ENCODE peak calls at places on chromosomes 3 and 15, in five cellular contexts. One of them, this sample, is unnamed.

GRCh38 chr3:31699309-31699953 is 166.7 kb downstream of the STT3B start:
- DNase-seq in ovary: no peak
- DNase-seq in A549: peak
- DNase-seq in stomach: no peak
- DNase-seq in IMR-90: no peak
- DNase-seq in this sample: no peak

GRCh38 chr3:120177151-120177550 is 82.9 kb upstream of the GSK3B start:
- DNase-seq in ovary: no peak
- DNase-seq in A549: peak
- DNase-seq in stomach: no peak
- DNase-seq in IMR-90: peak
- DNase-seq in this sample: no peak

GRCh38 chr3:99850608-99851007 is 32.9 kb downstream of the CMSS1 start:
- DNase-seq in ovary: no peak
- DNase-seq in A549: no peak
- DNase-seq in stomach: no peak
- DNase-seq in IMR-90: no peak
- DNase-seq in this sample: no peak

GRCh38 chr15:73387507-73388255 is 18.9 kb upstream of the HCN4 start:
- DNase-seq in ovary: no peak
- DNase-seq in A549: no peak
- DNase-seq in stomach: no peak
- DNase-seq in IMR-90: peak
- DNase-seq in this sample: no peak

GRCh38 chr15:93438310-93438709 is 349.3 kb upstream of the RGMA start:
- DNase-seq in ovary: no peak
- DNase-seq in A549: no peak
- DNase-seq in stomach: no peak
- DNase-seq in IMR-90: no peak
- DNase-seq in this sample: no peak

GRCh38 chr3:13655074-13655913 is 106.4 kb downstream of the FBLN2 start:
- DNase-seq in ovary: no peak
- DNase-seq in A549: peak
- DNase-seq in stomach: peak
- DNase-seq in IMR-90: peak
- DNase-seq in this sample: no peak

GRCh38 chr15:78873796-78874761 is 1.4 kb downstream of the MORF4L1 start:
- DNase-seq in ovary: no peak
- DNase-seq in A549: peak
- DNase-seq in stomach: no peak
- DNase-seq in IMR-90: peak
- DNase-seq in this sample: no peak

GRCh38 chr15:69951511-69952209 is 146.1 kb downstream of the TLE3 start:
- DNase-seq in ovary: no peak
- DNase-seq in A549: no peak
- DNase-seq in stomach: no peak
- DNase-seq in IMR-90: peak
- DNase-seq in this sample: no peak

GRCh38 chr3:194485876-194486539 is 794 bp downstream of the ATP13A3 start:
- DNase-seq in ovary: peak
- DNase-seq in A549: no peak
- DNase-seq in stomach: peak
- DNase-seq in IMR-90: peak
- DNase-seq in this sample: peak

GRCh38 chr15:80121546-80121945 is 31.3 kb upstream of the FAH start:
- DNase-seq in ovary: no peak
- DNase-seq in A549: no peak
- DNase-seq in stomach: no peak
- DNase-seq in IMR-90: no peak
- DNase-seq in this sample: no peak

GRCh38 chr3:109098245-109098644 is 19.7 kb downstream of the MORC1 start:
- DNase-seq in ovary: no peak
- DNase-seq in A549: peak
- DNase-seq in stomach: no peak
- DNase-seq in IMR-90: no peak
- DNase-seq in this sample: no peak

GRCh38 chr15:26102988-26103387 is 239.9 kb upstream of the ATP10A start:
- DNase-seq in ovary: no peak
- DNase-seq in A549: no peak
- DNase-seq in stomach: no peak
- DNase-seq in IMR-90: peak
- DNase-seq in this sample: no peak

GRCh38 chr3:15758297-15758696 is 39.5 kb downstream of the ANKRD28 start:
- DNase-seq in ovary: no peak
- DNase-seq in A549: no peak
- DNase-seq in stomach: no peak
- DNase-seq in IMR-90: no peak
- DNase-seq in this sample: no peak

GRCh38 chr15:80568876-80569605 is 126.1 kb upstream of the ABHD17C start:
- DNase-seq in ovary: no peak
- DNase-seq in A549: no peak
- DNase-seq in stomach: no peak
- DNase-seq in IMR-90: peak
- DNase-seq in this sample: peak

GRCh38 chr3:65439641-65440040 is 599.1 kb downstream of the MAGI1 start:
- DNase-seq in ovary: peak
- DNase-seq in A549: peak
- DNase-seq in stomach: peak
- DNase-seq in IMR-90: peak
- DNase-seq in this sample: peak

GRCh38 chr3:157544501-157545139 is 41.4 kb upstream of the VEPH1 start:
- DNase-seq in ovary: no peak
- DNase-seq in A549: peak
- DNase-seq in stomach: no peak
- DNase-seq in IMR-90: peak
- DNase-seq in this sample: no peak

GRCh38 chr15:40511093-40511471 is 40.3 kb downstream of the CHST14 start:
- DNase-seq in ovary: no peak
- DNase-seq in A549: no peak
- DNase-seq in stomach: no peak
- DNase-seq in IMR-90: no peak
- DNase-seq in this sample: no peak

GRCh38 chr3:45214061-45214680 is 11.9 kb downstream of the TMEM158 start:
- DNase-seq in ovary: no peak
- DNase-seq in A549: no peak
- DNase-seq in stomach: no peak
- DNase-seq in IMR-90: no peak
- DNase-seq in this sample: no peak

GRCh38 chr3:151838574-151839312 is 24.8 kb downstream of the AADAC start:
- DNase-seq in ovary: peak
- DNase-seq in A549: peak
- DNase-seq in stomach: peak
- DNase-seq in IMR-90: peak
- DNase-seq in this sample: peak

GRCh38 chr3:20054549-20054987 is 14.3 kb downstream of the KAT2B start:
- DNase-seq in ovary: no peak
- DNase-seq in A549: peak
- DNase-seq in stomach: peak
- DNase-seq in IMR-90: peak
- DNase-seq in this sample: peak

GRCh38 chr15:49530106-49530505 is 90.5 kb downstream of the FAM227B start:
- DNase-seq in ovary: no peak
- DNase-seq in A549: peak
- DNase-seq in stomach: no peak
- DNase-seq in IMR-90: peak
- DNase-seq in this sample: no peak

GRCh38 chr15:53549697-53550315 is 209.7 kb downstream of the WDR72 start:
- DNase-seq in ovary: no peak
- DNase-seq in A549: no peak
- DNase-seq in stomach: no peak
- DNase-seq in IMR-90: no peak
- DNase-seq in this sample: no peak

GRCh38 chr3:11601446-11602241 is 42.1 kb downstream of the VGLL4 start:
- DNase-seq in ovary: no peak
- DNase-seq in A549: no peak
- DNase-seq in stomach: peak
- DNase-seq in IMR-90: peak
- DNase-seq in this sample: peak

GRCh38 chr3:61068084-61068483 is 183.2 kb downstream of the FHIT start:
- DNase-seq in ovary: no peak
- DNase-seq in A549: no peak
- DNase-seq in stomach: no peak
- DNase-seq in IMR-90: no peak
- DNase-seq in this sample: no peak

GRCh38 chr15:61828008-61828407 is 232.2 kb downstream of the VPS13C start:
- DNase-seq in ovary: no peak
- DNase-seq in A549: peak
- DNase-seq in stomach: no peak
- DNase-seq in IMR-90: no peak
- DNase-seq in this sample: no peak

GRCh38 chr3:136332776-136333175 is 82.6 kb downstream of the PCCB start:
- DNase-seq in ovary: peak
- DNase-seq in A549: peak
- DNase-seq in stomach: no peak
- DNase-seq in IMR-90: peak
- DNase-seq in this sample: no peak

GRCh38 chr3:46065294-46065705 is 38.0 kb upstream of the XCR1 start:
- DNase-seq in ovary: no peak
- DNase-seq in A549: no peak
- DNase-seq in stomach: peak
- DNase-seq in IMR-90: peak
- DNase-seq in this sample: no peak

GRCh38 chr15:68783226-68784054 is 37.3 kb downstream of the ANP32A start:
- DNase-seq in ovary: no peak
- DNase-seq in A549: peak
- DNase-seq in stomach: peak
- DNase-seq in IMR-90: no peak
- DNase-seq in this sample: peak

GRCh38 chr3:172437713-172438112 is 10.5 kb downstream of the GHSR start:
- DNase-seq in ovary: no peak
- DNase-seq in A549: no peak
- DNase-seq in stomach: no peak
- DNase-seq in IMR-90: no peak
- DNase-seq in this sample: no peak
- TF ChIP-seq POLR2A in ovary: no peak
- TF ChIP-seq POLR2A in A549: no peak
- TF ChIP-seq POLR2A in stomach: no peak
- TF ChIP-seq POLR2A in IMR-90: no peak
- TF ChIP-seq POLR2A in this sample: no peak

GRCh38 chr15:38829086-38829485 is 264.5 kb upstream of the RASGRP1 start:
- DNase-seq in ovary: no peak
- DNase-seq in A549: no peak
- DNase-seq in stomach: no peak
- DNase-seq in IMR-90: no peak
- DNase-seq in this sample: no peak
- TF ChIP-seq POLR2A in ovary: no peak
- TF ChIP-seq POLR2A in A549: no peak
- TF ChIP-seq POLR2A in stomach: no peak
- TF ChIP-seq POLR2A in IMR-90: no peak
- TF ChIP-seq POLR2A in this sample: no peak

DNA sequence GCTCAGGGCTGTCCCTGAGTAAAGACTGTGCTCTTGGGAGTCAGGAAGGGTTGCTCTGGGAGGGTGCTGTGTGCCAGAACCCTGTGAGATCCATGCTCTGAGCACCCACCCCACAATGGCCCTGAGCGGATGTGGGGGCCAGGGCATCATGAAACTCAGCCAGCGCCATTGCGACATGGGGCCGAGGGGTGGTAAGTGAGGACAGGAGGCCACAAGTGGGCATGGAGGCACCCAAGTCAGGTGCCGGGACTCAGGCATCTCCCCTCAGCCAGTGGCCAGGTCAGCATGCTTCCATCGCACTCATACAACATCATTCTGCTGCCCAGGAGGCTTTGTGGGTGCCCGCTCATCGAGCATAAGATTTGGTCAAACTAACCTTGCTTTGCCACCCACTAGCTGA is 19.6 kb downstream of the ATP2B2 start:
- DNase-seq in ovary: no peak
- DNase-seq in A549: no peak
- DNase-seq in stomach: no peak
- DNase-seq in IMR-90: no peak
- DNase-seq in this sample: no peak
- TF ChIP-seq POLR2A in ovary: no peak
- TF ChIP-seq POLR2A in A549: no peak
- TF ChIP-seq POLR2A in stomach: no peak
- TF ChIP-seq POLR2A in IMR-90: no peak
- TF ChIP-seq POLR2A in this sample: no peak

GRCh38 chr3:73010158-73010557 is 13.5 kb downstream of the PPP4R2 start:
- DNase-seq in ovary: no peak
- DNase-seq in A549: no peak
- DNase-seq in stomach: no peak
- DNase-seq in IMR-90: no peak
- DNase-seq in this sample: no peak
- TF ChIP-seq POLR2A in ovary: no peak
- TF ChIP-seq POLR2A in A549: no peak
- TF ChIP-seq POLR2A in stomach: no peak
- TF ChIP-seq POLR2A in IMR-90: no peak
- TF ChIP-seq POLR2A in this sample: no peak

GRCh38 chr15:90902656-90902995 is 476 bp upstream of the MAN2A2 start:
- DNase-seq in ovary: no peak
- DNase-seq in A549: no peak
- DNase-seq in stomach: no peak
- DNase-seq in IMR-90: no peak
- DNase-seq in this sample: no peak

GRCh38 chr15:90903733-90904536 is 833 bp downstream of the MAN2A2 start:
- DNase-seq in ovary: no peak
- DNase-seq in A549: peak
- DNase-seq in stomach: peak
- DNase-seq in IMR-90: no peak
- DNase-seq in this sample: no peak

GRCh38 chr15:90904746-90905145 is 1.6 kb downstream of the MAN2A2 start:
- DNase-seq in ovary: no peak
- DNase-seq in A549: no peak
- DNase-seq in stomach: no peak
- DNase-seq in IMR-90: no peak
- DNase-seq in this sample: no peak

GRCh38 chr15:90901799-90902655 is 1.1 kb upstream of the MAN2A2 start:
- DNase-seq in ovary: peak
- DNase-seq in A549: peak
- DNase-seq in stomach: peak
- DNase-seq in IMR-90: peak
- DNase-seq in this sample: peak

DNA sequence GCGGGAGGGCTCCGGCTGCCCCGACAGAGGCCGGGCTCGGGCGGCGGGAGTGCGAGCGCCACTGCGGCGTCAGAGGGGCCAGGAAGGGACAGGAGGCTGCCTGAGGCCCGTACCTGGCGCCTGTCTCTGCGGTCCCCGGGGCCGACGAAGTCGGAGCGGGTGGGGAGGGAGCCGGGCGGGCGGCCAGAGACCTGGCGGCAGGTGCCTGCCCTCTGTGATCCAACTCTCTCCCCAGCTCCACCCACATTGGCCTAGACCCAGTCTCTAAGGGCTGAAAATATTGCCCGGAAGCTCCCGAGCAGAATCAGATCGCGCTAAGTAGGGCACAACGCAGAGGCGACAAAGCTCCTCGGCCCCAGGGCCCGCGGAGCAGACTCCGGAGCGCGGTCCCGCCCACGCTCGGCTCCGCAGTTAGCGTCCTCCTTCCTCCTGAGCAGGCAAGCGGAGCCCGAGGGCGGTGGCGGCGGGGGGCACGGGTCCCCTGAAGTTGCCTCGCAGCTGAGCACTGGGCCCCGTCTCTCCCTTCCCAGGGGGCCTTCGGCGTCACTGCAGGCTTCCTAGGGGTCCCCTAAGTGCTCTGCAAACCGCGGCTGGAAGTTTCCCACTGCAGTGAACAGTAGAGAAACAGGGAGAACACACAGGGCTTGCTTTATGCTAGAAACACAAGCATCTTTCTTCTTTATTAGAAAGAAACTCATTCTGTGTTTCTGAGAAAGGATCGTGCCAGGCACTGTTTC is at the start of gene MAN2A2:
- DNase-seq in ovary: peak
- DNase-seq in A549: peak
- DNase-seq in stomach: peak
- DNase-seq in IMR-90: peak
- DNase-seq in this sample: no peak
- TF ChIP-seq POLR2A in ovary: no peak
- TF ChIP-seq POLR2A in A549: no peak
- TF ChIP-seq POLR2A in stomach: no peak
- TF ChIP-seq POLR2A in IMR-90: no peak
- TF ChIP-seq POLR2A in this sample: peak

This sample was measured in sigmoid colon.